ENCODE peak calls at places on chromosomes 16 and 17, in four cellular contexts. K is adrenal gland, J is fibroblast of pulmonary artery, Q is SK-N-SH. V is an unnamed sample.

GRCh38 chr17:83091257-83092141 is 12.1 kb downstream of the METRNL start:
- DNase-seq in K (no peak), Q (no peak), J (no peak), V (no peak)

GRCh38 chr16:2031081-2031577 is 4.4 kb downstream of the NHERF2 start:
- DNase-seq in J (no peak), Q (no peak), K (no peak), V (no peak)

GRCh38 chr16:86384263-86384649 is 126.1 kb upstream of the FOXF1 start:
- DNase-seq in K (no peak), Q (no peak), J (peak; percentile 44), V (no peak)

GRCh38 chr17:40341808-40342574 is 22.5 kb downstream of the GJD3 start:
- DNase-seq in K (peak; percentile 82), J (peak; percentile 71), Q (peak; percentile 93), V (no peak)

GRCh38 chr17:31252741-31253140 is 44.3 kb downstream of the OMG start:
- DNase-seq in K (no peak), Q (no peak), J (no peak), V (no peak)

GRCh38 chr17:77337150-77337549 is 196.4 kb downstream of the SEC14L1 start:
- DNase-seq in K (no peak), Q (no peak), J (no peak), V (no peak)

GRCh38 chr17:17059301-17059890 is 17.1 kb downstream of the MPRIP start:
- DNase-seq in J (no peak), K (no peak), Q (no peak), V (no peak)

GRCh38 chr16:89506113-89506504 is 2.1 kb upstream of the SPG7 start:
- DNase-seq in J (peak; percentile 37), Q (no peak), K (no peak), V (no peak)

GRCh38 chr17:31308372-31308905 is 5.4 kb downstream of the EVI2B start:
- DNase-seq in K (no peak), J (no peak), Q (no peak), V (no peak)

GRCh38 chr16:11542069-11542775 is 44.5 kb downstream of the LITAF start:
- DNase-seq in Q (no peak), J (peak; percentile 52), K (no peak), V (no peak)

GRCh38 chr17:81523139-81524062 is 4.8 kb upstream of the FSCN2 start:
- DNase-seq in Q (peak; percentile 85), J (peak; percentile 42), K (no peak), V (peak; percentile 51)

GRCh38 chr16:11632455-11632921 is 35.8 kb upstream of the SNN start:
- DNase-seq in J (peak; percentile 92), K (peak; percentile 50), Q (no peak), V (no peak)

GRCh38 chr16:63928421-63928820 is 1193.4 kb downstream of the CDH11 start:
- DNase-seq in K (no peak), J (no peak), Q (no peak), V (no peak)

GRCh38 chr17:16380640-16381495 is at the start of gene UBB:
- DNase-seq in Q (peak; percentile 95), J (peak; percentile 99), K (peak; percentile 96), V (peak; percentile 96)

GRCh38 chr16:81142864-81143263 is 46.7 kb upstream of the GCSH start:
- DNase-seq in J (no peak), Q (no peak), K (no peak), V (no peak)

GRCh38 chr16:9333515-9333914 is 242.1 kb downstream of the HAPSTR1 start:
- DNase-seq in Q (no peak), K (no peak), J (no peak), V (no peak)

DNA sequence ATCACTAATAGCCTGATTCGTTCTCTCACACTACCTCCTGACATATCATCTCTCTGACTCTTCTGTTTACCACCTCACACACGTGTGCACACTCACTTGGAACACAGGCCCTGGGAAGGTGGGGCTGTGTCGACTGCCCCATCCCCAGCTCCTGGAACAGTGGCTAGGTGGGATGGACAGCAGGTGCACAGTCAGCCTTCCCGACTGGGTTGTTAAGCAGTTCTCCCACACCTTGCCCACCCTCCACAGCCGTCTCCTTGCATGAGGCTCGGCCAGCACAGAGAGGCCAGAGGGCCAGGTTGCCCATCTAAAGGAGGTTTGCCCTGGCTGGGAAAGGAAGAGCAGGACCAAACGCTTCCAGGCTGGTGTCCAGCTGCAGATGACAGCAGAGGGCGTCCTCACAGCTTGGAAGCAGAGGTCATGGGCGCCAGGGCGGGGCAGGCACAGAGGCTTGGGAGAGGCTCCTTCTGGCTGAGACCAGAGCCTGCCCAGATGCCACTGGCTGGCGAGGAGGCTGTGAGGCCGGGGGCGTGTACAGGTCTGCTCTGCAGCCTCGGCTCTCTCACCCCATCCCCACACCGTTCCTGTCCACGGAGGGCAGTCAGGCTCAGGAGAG is 92.8 kb downstream of the AMFR start:
- DNase-seq in J (peak; percentile 57), K (peak; percentile 69), Q (peak; percentile 57), V (peak; percentile 88)
- TF ChIP-seq CTCF in J (peak; percentile 32), K (peak; percentile 67), Q (peak; percentile 46), V (peak; percentile 70)

GRCh38 chr17:43940630-43941029 is 1.6 kb downstream of the PPY start:
- DNase-seq in K (no peak), J (peak; percentile 39), Q (peak; percentile 81), V (peak; percentile 45)
- TF ChIP-seq CTCF in K (peak; percentile 25), J (peak; percentile 66), Q (peak; percentile 58), V (peak; percentile 41)

GRCh38 chr16:83113317-83113716 is 486.5 kb downstream of the CDH13 start:
- DNase-seq in Q (peak; percentile 22), J (peak; percentile 45), K (no peak), V (peak; percentile 33)
- TF ChIP-seq CTCF in Q (peak; percentile 71), J (peak; percentile 68), K (peak; percentile 47), V (peak; percentile 35)

GRCh38 chr16:60203525-60204124 is 1469.5 kb upstream of the GOT2 start:
- DNase-seq in J (peak; percentile 9), K (no peak), Q (peak; percentile 2), V (peak; percentile 0)
- TF ChIP-seq CTCF in J (peak; percentile 18), K (peak; percentile 31), Q (peak; percentile 39), V (peak; percentile 48)

DNA sequence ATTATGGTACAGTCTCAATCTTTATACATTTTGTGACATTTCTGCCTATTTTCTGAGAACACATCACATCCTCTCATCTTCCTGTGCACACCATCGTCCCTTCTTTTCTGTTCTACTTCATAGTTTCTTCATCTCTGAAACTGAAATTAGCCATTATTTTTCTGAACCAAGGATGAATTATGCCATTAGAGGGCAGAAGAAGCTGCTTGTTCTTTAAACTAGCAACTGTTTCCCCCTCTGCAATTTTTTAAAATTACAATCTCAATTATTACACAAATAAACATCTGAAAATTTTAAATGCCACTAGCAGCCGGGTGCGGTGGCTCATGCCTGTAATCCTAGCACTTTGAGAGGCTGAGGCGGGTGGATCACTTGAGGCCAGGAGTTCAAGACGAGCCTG is 41.3 kb downstream of the RBBP6 start:
- DNase-seq in J (peak; percentile 63), Q (peak; percentile 41), K (no peak), V (peak; percentile 35)
- TF ChIP-seq CTCF in J (peak; percentile 53), Q (peak; percentile 69), K (peak; percentile 47), V (peak; percentile 59)

GRCh38 chr17:65193305-65194293 is 56.4 kb downstream of the RGS9 start:
- DNase-seq in Q (no peak), J (no peak), K (no peak), V (peak; percentile 11)
- TF ChIP-seq CTCF in Q (no peak), J (no peak), K (no peak), V (no peak)